ENCODE peak calls at places on chromosome 6, in ten cellular contexts. Y, M, C, X, B, Z, I, V, T and W are unnamed samples.

GRCh38 chr6:27279513-27280063 is 32.1 kb downstream of the PRSS16 start:
- DNase-seq in Y (no peak), M (peak), C (no peak), X (no peak), B (no peak), Z (peak), I (no peak), V (no peak), T (no peak), W (no peak)

GRCh38 chr6:125779924-125780539 is 10.7 kb upstream of the NCOA7 start:
- DNase-seq in Y (peak), M (peak), C (peak), X (peak), B (peak), Z (peak), I (no peak), V (peak), T (peak), W (peak)

GRCh38 chr6:137102851-137103492 is 58.2 kb upstream of the IL20RA start:
- DNase-seq in Y (no peak), M (no peak), C (no peak), X (no peak), B (no peak), Z (no peak), I (no peak), V (no peak), T (no peak), W (no peak)

GRCh38 chr6:47646689-47647088 is 51.7 kb upstream of the ADGRF4 start:
- DNase-seq in Y (no peak), M (no peak), C (no peak), X (no peak), B (no peak), Z (no peak), I (no peak), V (no peak), T (no peak), W (no peak)

GRCh38 chr6:158353851-158354508 is 41.7 kb downstream of the TULP4 start:
- DNase-seq in Y (no peak), M (no peak), C (no peak), X (no peak), B (no peak), Z (no peak), I (no peak), V (no peak), T (no peak), W (no peak)

GRCh38 chr6:157535354-157536217 is 154.6 kb downstream of the ZDHHC14 start:
- DNase-seq in Y (no peak), M (no peak), C (no peak), X (peak), B (no peak), Z (peak), I (no peak), V (no peak), T (no peak), W (no peak)

GRCh38 chr6:22145294-22145693 is 151.5 kb downstream of the PRL start:
- DNase-seq in Y (no peak), M (no peak), C (no peak), X (no peak), B (no peak), Z (no peak), I (no peak), V (no peak), T (no peak), W (no peak)

GRCh38 chr6:3227363-3228045 is at the start of gene TUBB2B:
- DNase-seq in Y (no peak), M (no peak), C (no peak), X (no peak), B (peak), Z (no peak), I (no peak), V (no peak), T (no peak), W (no peak)

GRCh38 chr6:8958894-8959511 is 523.7 kb upstream of the SLC35B3 start:
- DNase-seq in Y (no peak), M (no peak), C (no peak), X (peak), B (no peak), Z (peak), I (no peak), V (no peak), T (no peak), W (no peak)

GRCh38 chr6:155177369-155177961 is 86.3 kb upstream of the CLDN20 start:
- DNase-seq in Y (peak), M (peak), C (peak), X (peak), B (no peak), Z (peak), I (no peak), V (no peak), T (no peak), W (no peak)

GRCh38 chr6:167993169-167993568 is 4.3 kb upstream of the KIF25 start:
- DNase-seq in Y (no peak), M (no peak), C (no peak), X (no peak), B (no peak), Z (no peak), I (no peak), V (no peak), T (peak), W (no peak)

GRCh38 chr6:146913842-146914562 is 290.2 kb upstream of the STXBP5 start:
- DNase-seq in Y (peak), M (peak), C (peak), X (peak), B (peak), Z (peak), I (peak), V (peak), T (peak), W (peak)

GRCh38 chr6:136790411-136791295 is 1.6 kb downstream of the MAP3K5 start:
- DNase-seq in Y (no peak), M (no peak), C (no peak), X (no peak), B (no peak), Z (no peak), I (no peak), V (no peak), T (no peak), W (no peak)

GRCh38 chr6:148177589-148178233 is 164.9 kb upstream of the SASH1 start:
- DNase-seq in Y (peak), M (peak), C (peak), X (peak), B (peak), Z (peak), I (peak), V (peak), T (peak), W (peak)

GRCh38 chr6:90095788-90096187 is 200.9 kb downstream of the BACH2 start:
- DNase-seq in Y (no peak), M (no peak), C (no peak), X (no peak), B (no peak), Z (no peak), I (no peak), V (no peak), T (no peak), W (no peak)

GRCh38 chr6:24927234-24927955 is 8.4 kb downstream of the RIPOR2 start:
- DNase-seq in Y (no peak), M (no peak), C (no peak), X (no peak), B (no peak), Z (no peak), I (no peak), V (no peak), T (no peak), W (no peak)

GRCh38 chr6:12324096-12324495 is 33.9 kb downstream of the EDN1 start:
- DNase-seq in Y (no peak), M (no peak), C (peak), X (peak), B (no peak), Z (peak), I (no peak), V (peak), T (no peak), W (no peak)

GRCh38 chr6:15922510-15923307 is 206.2 kb upstream of the MYLIP start:
- DNase-seq in Y (no peak), M (peak), C (no peak), X (peak), B (no peak), Z (no peak), I (no peak), V (no peak), T (no peak), W (no peak)

GRCh38 chr6:144480518-144480917 is 195.4 kb downstream of the UTRN start:
- DNase-seq in Y (no peak), M (no peak), C (no peak), X (no peak), B (no peak), Z (no peak), I (no peak), V (no peak), T (no peak), W (no peak)

GRCh38 chr6:40342674-40343230 is 244.4 kb downstream of the LRFN2 start:
- DNase-seq in Y (no peak), M (no peak), C (peak), X (no peak), B (peak), Z (no peak), I (no peak), V (no peak), T (peak), W (no peak)

GRCh38 chr6:156844089-156844488 is 66.9 kb downstream of the ARID1B start:
- DNase-seq in Y (no peak), M (no peak), C (no peak), X (no peak), B (no peak), Z (no peak), I (no peak), V (no peak), T (no peak), W (no peak)

GRCh38 chr6:22251331-22251730 is 45.5 kb downstream of the PRL start:
- DNase-seq in Y (no peak), M (no peak), C (no peak), X (no peak), B (no peak), Z (peak), I (no peak), V (no peak), T (no peak), W (no peak)

GRCh38 chr6:104896914-104897313 is 37.2 kb upstream of the HACE1 start:
- DNase-seq in Y (no peak), M (no peak), C (no peak), X (no peak), B (no peak), Z (no peak), I (no peak), V (no peak), T (no peak), W (no peak)

GRCh38 chr6:22892452-22892851 is 323.1 kb downstream of the HDGFL1 start:
- DNase-seq in Y (peak), M (no peak), C (no peak), X (no peak), B (no peak), Z (peak), I (no peak), V (no peak), T (no peak), W (no peak)

GRCh38 chr6:43812850-43813584 is 43.0 kb downstream of the VEGFA start:
- DNase-seq in Y (no peak), M (no peak), C (peak), X (no peak), B (no peak), Z (no peak), I (no peak), V (peak), T (no peak), W (no peak)

GRCh38 chr6:80437186-80437585 is 330.7 kb downstream of the BCKDHB start:
- DNase-seq in Y (no peak), M (no peak), C (no peak), X (no peak), B (no peak), Z (no peak), I (no peak), V (no peak), T (no peak), W (no peak)

GRCh38 chr6:115071962-115072361 is 729.1 kb upstream of the HS3ST5 start:
- DNase-seq in Y (no peak), M (no peak), C (no peak), X (no peak), B (no peak), Z (no peak), I (no peak), V (no peak), T (no peak), W (no peak)

GRCh38 chr6:163670283-163670682 is 255.8 kb downstream of the QKI start:
- DNase-seq in Y (no peak), M (no peak), C (no peak), X (no peak), B (no peak), Z (no peak), I (no peak), V (no peak), T (no peak), W (no peak)

GRCh38 chr6:152635949-152636674 is 1.1 kb downstream of the SYNE1 start:
- DNase-seq in Y (no peak), M (no peak), C (no peak), X (no peak), B (peak), Z (no peak), I (no peak), V (no peak), T (no peak), W (peak)

GRCh38 chr6:15116889-15117288 is 129.0 kb upstream of the JARID2 start:
- DNase-seq in Y (no peak), M (no peak), C (no peak), X (no peak), B (no peak), Z (no peak), I (no peak), V (no peak), T (no peak), W (no peak)

GRCh38 chr6:111865049-111865585 is 8.1 kb downstream of the FYN start:
- DNase-seq in Y (no peak), M (no peak), C (no peak), X (no peak), B (no peak), Z (no peak), I (no peak), V (no peak), T (no peak), W (no peak)

GRCh38 chr6:118509009-118509617 is 39.0 kb upstream of the PLN start:
- DNase-seq in Y (peak), M (peak), C (no peak), X (peak), B (no peak), Z (peak), I (no peak), V (no peak), T (no peak), W (no peak)

GRCh38 chr6:159996087-159996622 is 27.3 kb downstream of the IGF2R start:
- DNase-seq in Y (no peak), M (no peak), C (no peak), X (no peak), B (no peak), Z (no peak), I (no peak), V (no peak), T (no peak), W (no peak)

GRCh38 chr6:56370591-56371198 is 123.3 kb upstream of the COL21A1 start:
- DNase-seq in Y (peak), M (no peak), C (no peak), X (peak), B (peak), Z (peak), I (no peak), V (peak), T (no peak), W (peak)

GRCh38 chr6:164107297-164107995 is 692.9 kb downstream of the QKI start:
- DNase-seq in Y (no peak), M (no peak), C (no peak), X (no peak), B (no peak), Z (no peak), I (no peak), V (no peak), T (no peak), W (no peak)

GRCh38 chr6:25777031-25777430 is 22.5 kb downstream of the SLC17A4 start:
- DNase-seq in Y (no peak), M (no peak), C (no peak), X (no peak), B (no peak), Z (no peak), I (no peak), V (no peak), T (no peak), W (no peak)

GRCh38 chr6:134117409-134117808 is 65.0 kb upstream of the SLC2A12 start:
- DNase-seq in Y (no peak), M (no peak), C (no peak), X (no peak), B (no peak), Z (no peak), I (no peak), V (no peak), T (no peak), W (no peak)

GRCh38 chr6:130632897-130633296 is 194.3 kb upstream of the SMLR1 start:
- DNase-seq in Y (no peak), M (no peak), C (no peak), X (no peak), B (no peak), Z (no peak), I (peak), V (no peak), T (no peak), W (no peak)

GRCh38 chr6:120608826-120609225 is 725.5 kb downstream of the TBC1D32 start:
- DNase-seq in Y (no peak), M (no peak), C (no peak), X (peak), B (no peak), Z (no peak), I (no peak), V (no peak), T (no peak), W (no peak)

GRCh38 chr6:30880563-30881252 is 3.6 kb upstream of the DDR1 start:
- DNase-seq in Y (no peak), M (no peak), C (no peak), X (no peak), B (no peak), Z (no peak), I (no peak), V (no peak), T (no peak), W (no peak)

GRCh38 chr6:30881392-30881986 is 2.8 kb upstream of the DDR1 start:
- DNase-seq in Y (no peak), M (no peak), C (no peak), X (no peak), B (no peak), Z (no peak), I (no peak), V (no peak), T (no peak), W (no peak)

GRCh38 chr6:30881987-30882763 is 2.1 kb upstream of the DDR1 start:
- DNase-seq in Y (no peak), M (no peak), C (no peak), X (no peak), B (no peak), Z (no peak), I (no peak), V (no peak), T (no peak), W (peak)

GRCh38 chr6:30877419-30878262 is 6.7 kb upstream of the DDR1 start:
- DNase-seq in Y (peak), M (peak), C (peak), X (peak), B (peak), Z (peak), I (peak), V (peak), T (peak), W (peak)

GRCh38 chr6:30879684-30880427 is 4.5 kb upstream of the DDR1 start:
- DNase-seq in Y (no peak), M (peak), C (no peak), X (no peak), B (no peak), Z (no peak), I (no peak), V (no peak), T (no peak), W (no peak)
- H3K4me3 ChIP-seq in Y (no peak), M (no peak), C (no peak), X (no peak), B (no peak), Z (no peak), I (peak), V (no peak), T (no peak), W (no peak)

GRCh38 chr6:36867471-36868224 is 7.0 kb downstream of the PPIL1 start:
- DNase-seq in Y (no peak), M (no peak), C (no peak), X (no peak), B (no peak), Z (no peak), I (no peak), V (no peak), T (no peak), W (no peak)
- TF ChIP-seq EP300 in Y (no peak), M (no peak), C (no peak), X (no peak), B (no peak), Z (no peak), I (no peak), V (no peak), T (no peak), W (no peak)

DNA sequence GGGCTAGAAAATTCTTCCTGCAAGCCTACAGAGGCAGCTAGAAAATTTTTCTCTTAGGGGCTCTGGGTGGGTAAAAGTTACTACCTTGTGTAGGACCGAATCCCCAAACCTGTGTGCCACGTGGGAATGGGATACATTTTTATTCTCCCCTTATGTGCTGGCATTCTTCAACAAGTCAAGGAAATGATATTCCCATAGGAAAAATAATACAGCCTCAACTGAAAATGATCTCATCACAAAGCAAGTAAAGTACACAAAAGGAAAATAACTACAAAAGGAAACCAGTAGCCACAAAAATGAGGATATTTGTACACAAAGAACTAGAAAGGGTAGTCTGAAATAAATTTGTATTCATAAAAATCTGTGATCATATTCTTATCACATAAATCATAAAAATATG is 298.1 kb downstream of the LAMA2 start:
- DNase-seq in Y (no peak), M (no peak), C (no peak), X (no peak), B (no peak), Z (no peak), I (no peak), V (no peak), T (no peak), W (no peak)
- H3K4me3 ChIP-seq in Y (no peak), M (no peak), C (no peak), X (no peak), B (no peak), Z (no peak), I (no peak), V (no peak), T (no peak), W (no peak)

DNA sequence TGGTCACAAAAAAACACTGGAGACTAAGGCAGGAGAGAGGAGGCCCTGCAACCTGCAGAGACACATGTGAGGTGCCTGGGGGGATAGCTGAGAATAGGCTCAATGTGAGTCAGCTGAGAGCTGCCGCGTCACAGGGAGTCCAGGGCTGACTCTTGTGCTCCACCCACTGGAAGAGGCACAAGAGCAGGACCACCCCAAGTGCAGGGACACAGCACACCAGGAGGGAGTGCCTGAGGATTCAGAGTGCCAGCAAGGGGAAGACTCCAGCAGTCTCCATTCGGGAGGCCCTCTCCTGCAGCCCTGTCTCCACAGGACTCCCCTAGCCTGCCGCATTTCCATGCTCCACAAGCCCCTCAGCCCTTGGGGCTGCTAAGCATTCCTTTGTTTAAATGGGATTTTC is 105.5 kb downstream of the HUS1B start:
- DNase-seq in Y (no peak), M (peak), C (no peak), X (peak), B (no peak), Z (peak), I (peak), V (no peak), T (no peak), W (no peak)
- TF ChIP-seq EP300 in Y (no peak), M (no peak), C (no peak), X (no peak), B (no peak), Z (no peak), I (no peak), V (no peak), T (no peak), W (no peak)

GRCh38 chr6:135159531-135159930 is 21.6 kb upstream of the MYB start:
- DNase-seq in Y (no peak), M (no peak), C (no peak), X (no peak), B (no peak), Z (no peak), I (no peak), V (no peak), T (no peak), W (no peak)
- H3K4me3 ChIP-seq in Y (no peak), M (no peak), C (no peak), X (no peak), B (no peak), Z (no peak), I (no peak), V (no peak), T (no peak), W (no peak)

GRCh38 chr6:38034269-38034914 is 214.9 kb downstream of the ZFAND3 start:
- DNase-seq in Y (no peak), M (peak), C (no peak), X (peak), B (no peak), Z (peak), I (no peak), V (no peak), T (no peak), W (no peak)
- TF ChIP-seq EP300 in Y (no peak), M (no peak), C (no peak), X (no peak), B (no peak), Z (no peak), I (no peak), V (no peak), T (no peak), W (no peak)